ENCODE peak calls at places on chromosome 3, in nine cellular contexts. One of them, this sample, is unnamed.

GRCh38 chr3:123261666-123262065 is 59.9 kb downstream of the SEC22A start:
- DNase-seq in memory B cell: no peak
- DNase-seq in HEK293T: no peak
- DNase-seq in aorta: no peak
- DNase-seq in activated CD4-positive, alpha-beta T cell treated with anti-CD3 and anti-CD28 coated beads for 24 hours: no peak
- DNase-seq in NCI-H1417: no peak
- DNase-seq in adrenal gland: no peak
- DNase-seq in LoVo: no peak
- DNase-seq in AG08396: no peak
- DNase-seq in this sample: no peak

GRCh38 chr3:152245498-152246175 is 23.1 kb upstream of the MBNL1 start:
- DNase-seq in memory B cell: no peak
- DNase-seq in HEK293T: no peak
- DNase-seq in aorta: no peak
- DNase-seq in activated CD4-positive, alpha-beta T cell treated with anti-CD3 and anti-CD28 coated beads for 24 hours: no peak
- DNase-seq in NCI-H1417: no peak
- DNase-seq in adrenal gland: no peak
- DNase-seq in LoVo: no peak
- DNase-seq in AG08396: no peak
- DNase-seq in this sample: no peak

GRCh38 chr3:44104668-44105321 is 136.9 kb upstream of the TOPAZ1 start:
- DNase-seq in memory B cell: no peak
- DNase-seq in HEK293T: no peak
- DNase-seq in aorta: no peak
- DNase-seq in activated CD4-positive, alpha-beta T cell treated with anti-CD3 and anti-CD28 coated beads for 24 hours: peak
- DNase-seq in NCI-H1417: no peak
- DNase-seq in adrenal gland: peak
- DNase-seq in LoVo: peak
- DNase-seq in AG08396: peak
- DNase-seq in this sample: no peak

GRCh38 chr3:133933097-133934024 is 37.7 kb upstream of the RAB6B start:
- DNase-seq in memory B cell: no peak
- DNase-seq in HEK293T: no peak
- DNase-seq in aorta: peak
- DNase-seq in activated CD4-positive, alpha-beta T cell treated with anti-CD3 and anti-CD28 coated beads for 24 hours: no peak
- DNase-seq in NCI-H1417: no peak
- DNase-seq in adrenal gland: no peak
- DNase-seq in LoVo: no peak
- DNase-seq in AG08396: no peak
- DNase-seq in this sample: no peak

GRCh38 chr3:132803889-132804288 is 81.7 kb upstream of the NPHP3 start:
- DNase-seq in memory B cell: no peak
- DNase-seq in HEK293T: peak
- DNase-seq in aorta: no peak
- DNase-seq in activated CD4-positive, alpha-beta T cell treated with anti-CD3 and anti-CD28 coated beads for 24 hours: no peak
- DNase-seq in NCI-H1417: no peak
- DNase-seq in adrenal gland: no peak
- DNase-seq in LoVo: no peak
- DNase-seq in AG08396: no peak
- DNase-seq in this sample: no peak

GRCh38 chr3:185770071-185770470 is 54.8 kb downstream of the IGF2BP2 start:
- DNase-seq in memory B cell: no peak
- DNase-seq in HEK293T: no peak
- DNase-seq in aorta: no peak
- DNase-seq in activated CD4-positive, alpha-beta T cell treated with anti-CD3 and anti-CD28 coated beads for 24 hours: no peak
- DNase-seq in NCI-H1417: no peak
- DNase-seq in adrenal gland: no peak
- DNase-seq in LoVo: no peak
- DNase-seq in AG08396: no peak
- DNase-seq in this sample: no peak

GRCh38 chr3:157531301-157531660 is 28.1 kb upstream of the VEPH1 start:
- DNase-seq in memory B cell: no peak
- DNase-seq in HEK293T: no peak
- DNase-seq in aorta: no peak
- DNase-seq in activated CD4-positive, alpha-beta T cell treated with anti-CD3 and anti-CD28 coated beads for 24 hours: no peak
- DNase-seq in NCI-H1417: no peak
- DNase-seq in adrenal gland: no peak
- DNase-seq in LoVo: no peak
- DNase-seq in AG08396: no peak
- DNase-seq in this sample: no peak

GRCh38 chr3:67090472-67090871 is 92.4 kb downstream of the KBTBD8 start:
- DNase-seq in memory B cell: no peak
- DNase-seq in HEK293T: no peak
- DNase-seq in aorta: no peak
- DNase-seq in activated CD4-positive, alpha-beta T cell treated with anti-CD3 and anti-CD28 coated beads for 24 hours: no peak
- DNase-seq in NCI-H1417: no peak
- DNase-seq in adrenal gland: no peak
- DNase-seq in LoVo: no peak
- DNase-seq in AG08396: peak
- DNase-seq in this sample: no peak

GRCh38 chr3:114440700-114441099 is 146.9 kb downstream of the TIGIT start:
- DNase-seq in memory B cell: no peak
- DNase-seq in HEK293T: no peak
- DNase-seq in aorta: no peak
- DNase-seq in activated CD4-positive, alpha-beta T cell treated with anti-CD3 and anti-CD28 coated beads for 24 hours: no peak
- DNase-seq in NCI-H1417: no peak
- DNase-seq in adrenal gland: no peak
- DNase-seq in LoVo: no peak
- DNase-seq in AG08396: no peak
- DNase-seq in this sample: no peak

GRCh38 chr3:146554168-146554760 is 9.9 kb upstream of the PLSCR1 start:
- DNase-seq in memory B cell: no peak
- DNase-seq in HEK293T: no peak
- DNase-seq in aorta: no peak
- DNase-seq in activated CD4-positive, alpha-beta T cell treated with anti-CD3 and anti-CD28 coated beads for 24 hours: no peak
- DNase-seq in NCI-H1417: no peak
- DNase-seq in adrenal gland: no peak
- DNase-seq in LoVo: no peak
- DNase-seq in AG08396: no peak
- DNase-seq in this sample: no peak

GRCh38 chr3:136753112-136753939 is 1.1 kb upstream of the STAG1 start:
- DNase-seq in memory B cell: peak
- DNase-seq in HEK293T: no peak
- DNase-seq in aorta: no peak
- DNase-seq in activated CD4-positive, alpha-beta T cell treated with anti-CD3 and anti-CD28 coated beads for 24 hours: no peak
- DNase-seq in NCI-H1417: no peak
- DNase-seq in adrenal gland: no peak
- DNase-seq in LoVo: peak
- DNase-seq in AG08396: no peak
- DNase-seq in this sample: no peak

GRCh38 chr3:177358085-177358967 is 161.0 kb upstream of the TBL1XR1 start:
- DNase-seq in memory B cell: no peak
- DNase-seq in HEK293T: peak
- DNase-seq in aorta: peak
- DNase-seq in activated CD4-positive, alpha-beta T cell treated with anti-CD3 and anti-CD28 coated beads for 24 hours: peak
- DNase-seq in NCI-H1417: no peak
- DNase-seq in adrenal gland: peak
- DNase-seq in LoVo: peak
- DNase-seq in AG08396: peak
- DNase-seq in this sample: peak

GRCh38 chr3:57006949-57007419 is 53.5 kb upstream of the SPATA12 start:
- DNase-seq in memory B cell: no peak
- DNase-seq in HEK293T: no peak
- DNase-seq in aorta: no peak
- DNase-seq in activated CD4-positive, alpha-beta T cell treated with anti-CD3 and anti-CD28 coated beads for 24 hours: no peak
- DNase-seq in NCI-H1417: peak
- DNase-seq in adrenal gland: peak
- DNase-seq in LoVo: no peak
- DNase-seq in AG08396: no peak
- DNase-seq in this sample: no peak

GRCh38 chr3:195566797-195567196 is 16.9 kb downstream of the APOD start:
- DNase-seq in memory B cell: no peak
- DNase-seq in HEK293T: peak
- DNase-seq in aorta: no peak
- DNase-seq in activated CD4-positive, alpha-beta T cell treated with anti-CD3 and anti-CD28 coated beads for 24 hours: no peak
- DNase-seq in NCI-H1417: no peak
- DNase-seq in adrenal gland: no peak
- DNase-seq in LoVo: no peak
- DNase-seq in AG08396: no peak
- DNase-seq in this sample: peak

GRCh38 chr3:55721716-55722484 is 234.8 kb upstream of the WNT5A start:
- DNase-seq in memory B cell: no peak
- DNase-seq in HEK293T: peak
- DNase-seq in aorta: no peak
- DNase-seq in activated CD4-positive, alpha-beta T cell treated with anti-CD3 and anti-CD28 coated beads for 24 hours: no peak
- DNase-seq in NCI-H1417: peak
- DNase-seq in adrenal gland: no peak
- DNase-seq in LoVo: no peak
- DNase-seq in AG08396: peak
- DNase-seq in this sample: no peak

GRCh38 chr3:116444819-116445290 is 432 bp downstream of the LSAMP start:
- DNase-seq in memory B cell: no peak
- DNase-seq in HEK293T: peak
- DNase-seq in aorta: no peak
- DNase-seq in activated CD4-positive, alpha-beta T cell treated with anti-CD3 and anti-CD28 coated beads for 24 hours: no peak
- DNase-seq in NCI-H1417: peak
- DNase-seq in adrenal gland: peak
- DNase-seq in LoVo: no peak
- DNase-seq in AG08396: no peak
- DNase-seq in this sample: peak

GRCh38 chr3:194205675-194206133 is 69.8 kb downstream of the HES1 start:
- DNase-seq in memory B cell: no peak
- DNase-seq in HEK293T: peak
- DNase-seq in aorta: no peak
- DNase-seq in activated CD4-positive, alpha-beta T cell treated with anti-CD3 and anti-CD28 coated beads for 24 hours: no peak
- DNase-seq in NCI-H1417: peak
- DNase-seq in adrenal gland: no peak
- DNase-seq in LoVo: no peak
- DNase-seq in AG08396: no peak
- DNase-seq in this sample: peak

GRCh38 chr3:185582236-185582635 is 3.9 kb upstream of the SENP2 start:
- DNase-seq in memory B cell: no peak
- DNase-seq in HEK293T: no peak
- DNase-seq in aorta: no peak
- DNase-seq in activated CD4-positive, alpha-beta T cell treated with anti-CD3 and anti-CD28 coated beads for 24 hours: no peak
- DNase-seq in NCI-H1417: no peak
- DNase-seq in adrenal gland: no peak
- DNase-seq in LoVo: no peak
- DNase-seq in AG08396: no peak
- DNase-seq in this sample: no peak

GRCh38 chr3:308597-309321 is 112.2 kb downstream of the CHL1 start:
- DNase-seq in memory B cell: no peak
- DNase-seq in HEK293T: no peak
- DNase-seq in aorta: peak
- DNase-seq in activated CD4-positive, alpha-beta T cell treated with anti-CD3 and anti-CD28 coated beads for 24 hours: no peak
- DNase-seq in NCI-H1417: no peak
- DNase-seq in adrenal gland: no peak
- DNase-seq in LoVo: no peak
- DNase-seq in AG08396: no peak
- DNase-seq in this sample: no peak

GRCh38 chr3:57777774-57778173 is 21.7 kb downstream of the SLMAP start:
- DNase-seq in memory B cell: no peak
- DNase-seq in HEK293T: no peak
- DNase-seq in aorta: no peak
- DNase-seq in activated CD4-positive, alpha-beta T cell treated with anti-CD3 and anti-CD28 coated beads for 24 hours: no peak
- DNase-seq in NCI-H1417: no peak
- DNase-seq in adrenal gland: no peak
- DNase-seq in LoVo: no peak
- DNase-seq in AG08396: no peak
- DNase-seq in this sample: no peak

GRCh38 chr3:141050576-141050912 is 603 bp upstream of the SPSB4 start:
- DNase-seq in memory B cell: no peak
- DNase-seq in HEK293T: no peak
- DNase-seq in aorta: no peak
- DNase-seq in activated CD4-positive, alpha-beta T cell treated with anti-CD3 and anti-CD28 coated beads for 24 hours: no peak
- DNase-seq in NCI-H1417: no peak
- DNase-seq in adrenal gland: no peak
- DNase-seq in LoVo: no peak
- DNase-seq in AG08396: no peak
- DNase-seq in this sample: no peak

GRCh38 chr3:126418661-126419131 is 24.0 kb downstream of the CFAP100 start:
- DNase-seq in memory B cell: no peak
- DNase-seq in HEK293T: no peak
- DNase-seq in aorta: no peak
- DNase-seq in activated CD4-positive, alpha-beta T cell treated with anti-CD3 and anti-CD28 coated beads for 24 hours: no peak
- DNase-seq in NCI-H1417: no peak
- DNase-seq in adrenal gland: no peak
- DNase-seq in LoVo: no peak
- DNase-seq in AG08396: no peak
- DNase-seq in this sample: no peak

GRCh38 chr3:144054766-144055165 is 83.1 kb downstream of the DIPK2A start:
- DNase-seq in memory B cell: no peak
- DNase-seq in HEK293T: no peak
- DNase-seq in aorta: no peak
- DNase-seq in activated CD4-positive, alpha-beta T cell treated with anti-CD3 and anti-CD28 coated beads for 24 hours: no peak
- DNase-seq in NCI-H1417: no peak
- DNase-seq in adrenal gland: no peak
- DNase-seq in LoVo: no peak
- DNase-seq in AG08396: no peak
- DNase-seq in this sample: no peak

GRCh38 chr3:12782172-12782815 is 14.2 kb upstream of the CAND2 start:
- DNase-seq in memory B cell: no peak
- DNase-seq in HEK293T: no peak
- DNase-seq in aorta: no peak
- DNase-seq in activated CD4-positive, alpha-beta T cell treated with anti-CD3 and anti-CD28 coated beads for 24 hours: no peak
- DNase-seq in NCI-H1417: no peak
- DNase-seq in adrenal gland: peak
- DNase-seq in LoVo: no peak
- DNase-seq in AG08396: peak
- DNase-seq in this sample: no peak

GRCh38 chr3:177451940-177452484 is 254.7 kb upstream of the TBL1XR1 start:
- DNase-seq in memory B cell: no peak
- DNase-seq in HEK293T: no peak
- DNase-seq in aorta: no peak
- DNase-seq in activated CD4-positive, alpha-beta T cell treated with anti-CD3 and anti-CD28 coated beads for 24 hours: no peak
- DNase-seq in NCI-H1417: no peak
- DNase-seq in adrenal gland: no peak
- DNase-seq in LoVo: no peak
- DNase-seq in AG08396: no peak
- DNase-seq in this sample: no peak

GRCh38 chr3:191244242-191244867 is 45.3 kb downstream of the OSTN start:
- DNase-seq in memory B cell: no peak
- DNase-seq in HEK293T: no peak
- DNase-seq in aorta: no peak
- DNase-seq in activated CD4-positive, alpha-beta T cell treated with anti-CD3 and anti-CD28 coated beads for 24 hours: no peak
- DNase-seq in NCI-H1417: no peak
- DNase-seq in adrenal gland: no peak
- DNase-seq in LoVo: peak
- DNase-seq in AG08396: no peak
- DNase-seq in this sample: no peak

This sample was measured in glutamatergic neuron.